ENCODE peak calls at places on chromosomes 6 and 20, in six cellular contexts. V is AG04449; Z is heart right ventricle; N is naive thymus-derived CD4-positive, alpha-beta T cell; X is astrocyte of the cerebellum; M is A549. E is an unnamed sample.
A peak's percentile ranks its signal among the peaks of the same experiment; 100 is the strongest.

GRCh38 chr20:50596694-50597021 is 86.5 kb downstream of the PTPN1 start:
- DNase-seq in V (no peak), Z (no peak), N (no peak), X (no peak), M (no peak), E (no peak)

GRCh38 chr6:40308533-40309306 is 278.4 kb downstream of the LRFN2 start:
- DNase-seq in V (no peak), Z (peak; percentile 55), N (peak; percentile 46), X (peak; percentile 20), M (peak; percentile 32), E (peak; percentile 40)

GRCh38 chr6:139753198-139753861 is 378.9 kb upstream of the CITED2 start:
- DNase-seq in V (peak; percentile 83), Z (no peak), N (no peak), X (peak; percentile 56), M (no peak), E (no peak)

GRCh38 chr6:27495386-27496135 is 22.7 kb upstream of the ZNF184 start:
- DNase-seq in V (peak; percentile 74), Z (peak; percentile 37), N (no peak), X (no peak), M (peak; percentile 70), E (no peak)

GRCh38 chr20:11755071-11755881 is 162.4 kb upstream of the BTBD3 start:
- DNase-seq in V (no peak), Z (no peak), N (no peak), X (peak; percentile 11), M (no peak), E (no peak)

GRCh38 chr6:91340998-91341397 is 754.1 kb upstream of the MAP3K7 start:
- DNase-seq in V (no peak), Z (no peak), N (no peak), X (no peak), M (no peak), E (no peak)

GRCh38 chr20:58021481-58021880 is 207.0 kb downstream of the ANKRD60 start:
- DNase-seq in V (no peak), Z (peak; percentile 76), N (no peak), X (no peak), M (no peak), E (no peak)

GRCh38 chr20:1326031-1326930 is 2.7 kb downstream of the SDCBP2 start:
- DNase-seq in V (no peak), Z (peak; percentile 41), N (no peak), X (no peak), M (peak; percentile 35), E (no peak)

GRCh38 chr6:52304917-52305316 is 20.4 kb upstream of the MCM3 start:
- DNase-seq in V (peak; percentile 3), Z (no peak), N (no peak), X (peak; percentile 5), M (no peak), E (no peak)

GRCh38 chr20:4989570-4989969 is 11.7 kb downstream of the SLC23A2 start:
- DNase-seq in V (no peak), Z (no peak), N (no peak), X (no peak), M (no peak), E (no peak)

GRCh38 chr20:62959998-62960436 is 7.5 kb downstream of the SLC17A9 start:
- DNase-seq in V (no peak), Z (no peak), N (no peak), X (no peak), M (no peak), E (no peak)

GRCh38 chr20:2914160-2914559 is 40.9 kb downstream of the PTPRA start:
- DNase-seq in V (no peak), Z (no peak), N (no peak), X (peak; percentile 4), M (no peak), E (no peak)

GRCh38 chr6:100283288-100283687 is 181.4 kb downstream of the SIM1 start:
- DNase-seq in V (peak; percentile 19), Z (no peak), N (no peak), X (no peak), M (peak; percentile 12), E (no peak)

GRCh38 chr6:100342830-100343229 is 121.9 kb downstream of the SIM1 start:
- DNase-seq in V (no peak), Z (no peak), N (no peak), X (no peak), M (no peak), E (no peak)

GRCh38 chr6:165804331-165805066 is 141.5 kb upstream of the PDE10A start:
- DNase-seq in V (no peak), Z (no peak), N (no peak), X (peak; percentile 12), M (no peak), E (no peak)

GRCh38 chr6:165805604-165806003 is 142.6 kb upstream of the PDE10A start:
- DNase-seq in V (no peak), Z (no peak), N (no peak), X (no peak), M (no peak), E (no peak)

GRCh38 chr6:165806126-165806810 is 143.2 kb upstream of the PDE10A start:
- DNase-seq in V (no peak), Z (peak; percentile 30), N (no peak), X (no peak), M (no peak), E (no peak)

GRCh38 chr6:165807249-165807951 is 144.4 kb upstream of the PDE10A start:
- DNase-seq in V (no peak), Z (no peak), N (no peak), X (no peak), M (no peak), E (no peak)

GRCh38 chr6:165805067-165805525 is 142.1 kb upstream of the PDE10A start:
- DNase-seq in V (no peak), Z (no peak), N (no peak), X (no peak), M (no peak), E (no peak)
- H3K4me3 ChIP-seq in V (no peak overlapping the region), Z (peak overlapping the region; percentile 47), N (no peak overlapping the region), X (peak overlapping the region; percentile 31), M (no peak overlapping the region), E (no peak overlapping the region)

GRCh38 chr6:29887330-29887818 is 55.0 kb upstream of the HLA-A start:
- DNase-seq in V (no peak), Z (peak; percentile 28), N (no peak), X (no peak), M (no peak), E (no peak)
- H3K4me3 ChIP-seq in V (peak overlapping the region; percentile 63), Z (peak overlapping the region; percentile 73), N (peak overlapping the region; percentile 73), X (peak overlapping the region; percentile 50), M (no peak overlapping the region), E (peak overlapping the region; percentile 45)

DNA sequence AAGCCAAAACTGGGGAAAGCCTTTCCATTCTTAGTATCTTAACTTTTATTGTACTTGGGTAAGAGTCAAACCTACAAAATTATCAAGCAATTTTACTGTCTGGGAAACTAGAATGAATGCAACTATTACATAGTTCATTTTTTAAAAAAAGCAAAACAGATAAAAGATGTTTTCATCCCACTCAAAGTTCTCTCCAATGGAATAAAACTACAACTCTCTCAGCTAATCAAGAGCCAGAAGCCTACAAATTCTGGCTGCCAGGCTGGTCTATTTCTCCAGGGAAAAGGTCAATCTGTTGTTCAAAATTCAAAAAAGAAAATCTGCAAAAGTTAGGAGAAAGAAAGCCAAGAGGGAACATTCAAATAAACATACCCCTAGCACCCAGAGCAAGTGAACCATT is 56.2 kb downstream of the COL12A1 start:
- DNase-seq in V (no peak), Z (peak; percentile 22), N (no peak), X (no peak), M (no peak), E (no peak)
- H3K4me3 ChIP-seq in V (no peak overlapping the region), Z (no peak overlapping the region), N (no peak overlapping the region), X (no peak overlapping the region), M (no peak overlapping the region), E (no peak overlapping the region)

GRCh38 chr20:47273591-47274235 is 82.8 kb downstream of the ZMYND8 start:
- DNase-seq in V (no peak), Z (no peak), N (no peak), X (no peak), M (peak; percentile 13), E (no peak)
- H3K4me3 ChIP-seq in V (no peak overlapping the region), Z (no peak overlapping the region), N (no peak overlapping the region), X (no peak overlapping the region), M (no peak overlapping the region), E (no peak overlapping the region)

DNA sequence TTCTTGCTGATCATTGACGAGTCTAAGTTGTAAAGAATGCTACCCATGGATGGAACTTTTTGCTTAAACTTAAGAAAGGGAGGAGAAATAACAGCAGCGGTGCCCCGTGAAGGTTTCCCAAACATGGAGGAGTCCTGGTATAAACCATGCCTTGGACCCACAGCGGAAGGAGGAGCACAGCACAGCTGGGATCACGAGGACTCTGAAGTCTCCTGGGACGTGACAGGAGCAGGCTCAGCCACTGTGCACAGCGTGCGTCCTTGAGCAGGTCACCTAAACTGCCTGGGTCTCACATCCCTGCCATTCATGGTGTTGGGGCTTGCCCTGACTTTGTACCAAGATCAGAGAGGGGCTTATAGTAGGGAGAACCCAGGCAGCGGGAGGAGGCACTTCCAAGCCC is 56.1 kb upstream of the UNC93A start:
- DNase-seq in V (no peak), Z (no peak), N (no peak), X (no peak), M (no peak), E (no peak)
- H3K4me3 ChIP-seq in V (no peak overlapping the region), Z (no peak overlapping the region), N (no peak overlapping the region), X (no peak overlapping the region), M (no peak overlapping the region), E (no peak overlapping the region)

DNA sequence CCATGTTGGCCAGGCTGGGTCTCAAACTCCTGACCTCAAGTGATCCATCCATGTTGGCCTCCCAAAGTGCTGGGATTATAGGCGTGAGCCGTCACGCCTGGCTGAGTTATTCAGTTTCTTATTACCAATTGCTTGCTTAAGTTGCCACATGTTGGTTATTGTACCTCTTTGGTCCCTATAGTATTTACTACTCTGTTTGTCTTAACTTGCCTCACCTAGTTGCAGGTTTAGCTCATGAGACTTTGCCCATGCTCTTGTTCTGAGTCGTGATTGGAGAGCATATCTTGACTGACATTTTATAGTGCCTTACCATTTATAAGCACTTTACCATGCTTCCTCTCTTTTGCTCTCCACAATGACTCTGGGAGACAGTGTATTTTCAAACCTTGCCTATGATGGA is 134.2 kb upstream of the HDGFL1 start:
- DNase-seq in V (no peak), Z (no peak), N (no peak), X (no peak), M (no peak), E (no peak)
- H3K4me3 ChIP-seq in V (no peak overlapping the region), Z (no peak overlapping the region), N (no peak overlapping the region), X (no peak overlapping the region), M (no peak overlapping the region), E (no peak overlapping the region)

GRCh38 chr6:157184202-157185015 is 138.9 kb downstream of the TMEM242 start:
- DNase-seq in V (no peak), Z (peak; percentile 63), N (peak; percentile 58), X (no peak), M (peak; percentile 52), E (peak; percentile 86)
- H3K4me3 ChIP-seq in V (no peak overlapping the region), Z (no peak overlapping the region), N (no peak overlapping the region), X (no peak overlapping the region), M (no peak overlapping the region), E (no peak overlapping the region)